ENCODE peak calls at places on chromosomes 4 and X, in seven cellular contexts. V, R, D, U, T, C and G are unnamed samples.

GRCh38 chr4:71231073-71231752 is 107.6 kb upstream of the SLC4A4 start:
- DNase-seq in C (no peak), T (no peak), R (no peak), D (no peak), V (no peak), U (no peak), G (no peak)

GRCh38 chr4:8101213-8101781 is 57.3 kb downstream of the ABLIM2 start:
- DNase-seq in V (no peak), T (peak), U (no peak), D (no peak), R (no peak), C (no peak), G (no peak)

GRCh38 chr4:62460329-62460728 is 1260.2 kb downstream of the ADGRL3 start:
- DNase-seq in T (no peak), C (no peak), R (no peak), U (no peak), V (no peak), D (no peak), G (no peak)

GRCh38 chr4:83067058-83067639 is 32.2 kb downstream of the COPS4 start:
- DNase-seq in T (no peak), C (no peak), D (no peak), V (peak), U (no peak), R (no peak), G (no peak)

GRCh38 chr4:142566780-142567179 is 279.3 kb downstream of the INPP4B start:
- DNase-seq in V (no peak), U (no peak), D (no peak), T (no peak), R (no peak), C (no peak), G (no peak)

GRCh38 chr4:54384563-54384962 is 155.5 kb downstream of the PDGFRA start:
- DNase-seq in R (no peak), C (no peak), V (peak), T (peak), D (no peak), U (no peak), G (no peak)

GRCh38 chr4:53591372-53591892 is at the start of gene LNX1:
- DNase-seq in D (no peak), V (peak), R (peak), U (peak), C (no peak), T (no peak), G (peak)

GRCh38 chrX:77451041-77451440 is 3.9 kb downstream of the FGF16 start:
- DNase-seq in U (no peak), V (no peak), C (no peak), D (no peak), R (no peak), T (no peak), G (no peak)

GRCh38 chr4:112778520-112778919 is 141.6 kb downstream of the LARP7 start:
- DNase-seq in U (no peak), V (no peak), C (no peak), D (no peak), R (no peak), T (no peak), G (no peak)

GRCh38 chr4:68732653-68733466 is 62.4 kb upstream of the UGT2B15 start:
- DNase-seq in T (peak), V (no peak), U (no peak), D (no peak), C (peak), R (no peak), G (no peak)

GRCh38 chr4:52659016-52659721 is at the start of gene USP46:
- DNase-seq in R (peak), C (no peak), T (peak), D (peak), U (peak), V (peak), G (peak)

GRCh38 chrX:51568586-51568985 is 50.1 kb downstream of the CENPVL3 start:
- DNase-seq in T (no peak), V (no peak), C (no peak), R (no peak), U (no peak), D (no peak), G (no peak)

DNA sequence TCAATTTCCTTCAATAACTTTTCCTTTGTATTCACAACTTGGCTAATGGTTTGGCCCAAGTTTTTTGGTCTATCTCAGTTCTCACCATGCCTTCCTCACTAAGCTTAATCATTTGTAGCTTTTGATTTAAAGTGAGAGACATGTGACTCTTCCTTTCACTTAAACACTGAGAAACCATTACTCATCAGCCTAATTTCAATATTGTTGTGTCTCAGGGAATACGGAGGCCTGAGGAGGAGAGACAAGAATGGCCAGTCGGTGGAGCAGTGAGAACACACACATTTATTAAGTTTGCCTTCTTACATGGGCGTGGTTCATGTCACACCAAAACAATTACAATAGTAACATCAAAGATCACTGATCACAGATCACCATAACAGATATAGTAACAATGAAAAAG is 56.7 kb downstream of the TSPAN5 start:
- DNase-seq in R (no peak), V (no peak), T (no peak), C (no peak), U (no peak), D (no peak), G (no peak)
- TF ChIP-seq JUND in R (no peak), V (no peak), T (no peak), C (no peak), U (no peak), D (no peak), G (no peak)

DNA sequence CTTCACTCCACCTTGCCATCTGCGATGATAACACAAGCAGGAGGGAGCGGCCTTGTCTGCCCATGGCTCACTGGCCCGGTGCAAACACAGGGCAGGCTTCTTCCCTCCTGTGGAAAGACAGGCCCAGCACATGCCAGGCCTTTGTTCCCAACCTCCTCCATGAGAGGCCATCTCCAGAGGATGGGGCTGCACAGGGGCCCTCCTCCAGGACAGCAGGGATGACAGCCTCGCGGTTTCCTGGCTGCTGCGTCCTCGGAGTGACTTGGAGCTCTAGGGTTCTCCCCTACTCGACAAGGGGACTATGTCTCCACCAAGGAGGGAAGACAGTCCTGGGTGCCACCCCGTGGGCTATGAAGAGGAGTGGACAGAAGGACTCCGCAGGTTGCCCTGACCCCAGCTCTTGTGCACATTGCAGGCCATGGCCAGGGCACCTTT is 21.8 kb downstream of the RNF212 start:
- DNase-seq in C (no peak), V (no peak), U (no peak), T (no peak), R (no peak), D (no peak), G (no peak)
- TF ChIP-seq JUND in C (no peak), V (no peak), U (no peak), T (no peak), R (no peak), D (no peak), G (no peak)

GRCh38 chr4:26320453-26321325 is at the start of gene RBPJ:
- DNase-seq in V (peak), R (peak), C (peak), U (peak), T (peak), D (peak), G (peak)

GRCh38 chr4:26321326-26322276 is 787 bp downstream of the RBPJ start:
- DNase-seq in V (no peak), C (no peak), R (peak), D (peak), T (peak), U (peak), G (no peak)

GRCh38 chr4:26320159-26320452 is 708 bp upstream of the RBPJ start:
- DNase-seq in U (no peak), R (no peak), C (peak), T (peak), V (no peak), D (no peak), G (no peak)

GRCh38 chr4:26323807-26324206 is 3.0 kb downstream of the RBPJ start:
- DNase-seq in C (no peak), T (no peak), U (no peak), D (no peak), R (no peak), V (no peak), G (no peak)

GRCh38 chr4:26322349-26322748 is 1.5 kb downstream of the RBPJ start:
- DNase-seq in R (no peak), D (no peak), U (no peak), T (no peak), C (no peak), V (no peak), G (no peak)
- TF ChIP-seq JUND in R (no peak), D (no peak), U (no peak), T (no peak), C (no peak), V (no peak), G (no peak)

GRCh38 chr4:153257151-153257620 is 52.9 kb downstream of the TRIM2 start:
- DNase-seq in V (no peak), R (peak), D (peak), U (no peak), T (no peak), C (no peak), G (no peak)

GRCh38 chr4:153260152-153260551 is 55.9 kb downstream of the TRIM2 start:
- DNase-seq in D (no peak), T (no peak), C (no peak), U (no peak), V (no peak), R (no peak), G (no peak)

GRCh38 chr4:153257966-153258365 is 53.7 kb downstream of the TRIM2 start:
- DNase-seq in R (no peak), V (no peak), C (no peak), T (no peak), U (no peak), D (peak), G (no peak)

GRCh38 chr4:153259679-153260078 is 55.4 kb downstream of the TRIM2 start:
- DNase-seq in T (no peak), C (no peak), R (no peak), V (no peak), U (no peak), D (no peak), G (no peak)

GRCh38 chr4:153258750-153259149 is 54.5 kb downstream of the TRIM2 start:
- DNase-seq in U (no peak), C (no peak), V (no peak), R (no peak), T (no peak), D (no peak), G (no peak)
- TF ChIP-seq JUND in U (no peak), C (no peak), V (no peak), R (no peak), T (no peak), D (no peak), G (no peak)

DNA sequence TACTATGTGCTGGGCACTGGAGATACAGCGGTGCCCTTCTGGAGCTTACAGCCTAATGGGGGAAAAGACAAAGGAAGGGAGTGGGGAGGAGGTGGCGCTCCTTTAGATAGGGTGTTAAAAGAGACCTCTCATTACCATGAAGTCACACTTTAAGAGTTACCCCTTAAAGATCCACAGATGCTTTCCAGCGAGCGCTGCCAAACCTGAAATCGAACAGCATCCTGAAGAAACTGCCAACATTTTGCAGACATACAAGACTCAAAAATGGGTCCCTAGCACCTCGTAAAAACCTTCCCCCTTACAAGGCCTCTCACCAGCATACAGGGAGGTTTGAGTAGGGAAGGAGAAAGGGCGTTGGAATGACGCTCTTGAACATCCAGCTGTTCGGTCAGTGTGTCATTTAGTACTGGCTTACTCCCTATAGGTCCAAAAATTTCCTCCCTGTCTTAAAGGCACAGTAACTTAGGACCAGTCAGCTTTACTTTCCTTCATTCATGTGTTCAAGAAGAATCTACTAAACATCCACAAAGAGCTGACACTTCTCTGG is 45.3 kb upstream of the PGRMC1 start:
- DNase-seq in V (no peak), T (no peak), R (no peak), C (no peak), D (no peak), U (no peak), G (no peak)
- TF ChIP-seq JUND in V (no peak), T (no peak), R (no peak), C (no peak), D (no peak), U (no peak), G (no peak)

DNA sequence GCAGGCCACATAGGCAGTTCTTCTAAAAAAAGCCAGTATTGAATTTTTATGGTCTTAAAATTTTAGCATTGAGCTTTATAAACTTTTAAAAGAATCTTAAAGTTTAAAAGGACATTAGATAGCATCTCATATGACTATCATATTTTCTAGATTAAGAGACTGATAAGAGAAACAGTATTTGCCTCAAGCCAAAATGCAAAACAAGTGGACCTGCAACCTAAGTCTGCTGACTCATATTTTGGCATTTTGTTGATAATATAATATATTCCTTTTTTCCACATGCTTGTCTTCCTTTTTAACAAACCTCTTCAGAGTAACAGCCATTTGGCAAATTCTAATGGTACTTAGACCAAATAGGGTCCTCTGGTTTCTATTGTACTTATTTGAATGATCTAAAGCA is 328.5 kb upstream of the GALNTL6 start:
- DNase-seq in V (no peak), C (no peak), U (no peak), R (no peak), T (no peak), D (no peak), G (no peak)
- TF ChIP-seq JUND in V (no peak), C (no peak), U (no peak), R (no peak), T (no peak), D (no peak), G (no peak)

GRCh38 chr4:48033825-48034413 is 17.3 kb downstream of the NIPAL1 start:
- DNase-seq in R (peak), V (peak), C (no peak), U (peak), T (peak), D (peak), G (peak)
- TF ChIP-seq JUND in R (no peak), V (no peak), C (no peak), U (no peak), T (no peak), D (no peak), G (no peak)

DNA sequence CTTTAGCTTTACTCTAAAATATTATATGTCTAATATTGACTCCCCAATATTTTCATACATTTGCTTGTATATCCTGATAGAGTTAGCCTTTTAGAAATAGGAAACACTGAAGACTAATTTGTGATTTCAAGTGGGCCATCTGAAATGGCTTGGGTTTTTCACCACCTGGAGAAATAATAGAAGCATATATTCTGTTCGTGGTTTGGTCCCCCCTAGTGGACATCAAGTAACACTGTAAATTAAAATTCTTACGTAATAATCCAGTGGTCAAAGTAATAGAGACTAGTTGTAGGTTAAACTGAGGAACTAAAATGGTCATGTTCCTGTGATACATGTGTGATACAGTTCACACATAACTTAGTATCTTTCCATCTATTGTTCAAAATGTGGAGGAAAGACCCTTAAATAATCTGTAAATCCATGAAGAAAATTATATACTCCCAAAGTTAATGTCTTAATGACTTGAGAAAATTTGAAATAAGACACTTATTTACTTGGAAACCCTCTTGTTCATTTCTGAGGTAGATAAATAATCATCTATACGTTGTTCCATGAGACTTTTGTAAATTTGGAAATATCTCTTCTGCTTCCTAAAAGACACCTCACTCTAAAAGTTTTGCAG is 79.8 kb upstream of the SMARCAD1 start:
- DNase-seq in D (peak), R (no peak), V (peak), U (peak), T (peak), C (no peak), G (peak)
- TF ChIP-seq JUND in D (no peak), R (no peak), V (no peak), U (no peak), T (no peak), C (no peak), G (no peak)

GRCh38 chrX:153901753-153902140 is 2.7 kb upstream of the AVPR2 start:
- DNase-seq in U (no peak), D (peak), V (no peak), C (no peak), T (no peak), R (no peak), G (no peak)

GRCh38 chrX:153902388-153902787 is 2.1 kb upstream of the AVPR2 start:
- DNase-seq in V (no peak), D (peak), U (no peak), C (no peak), T (no peak), R (no peak), G (no peak)

GRCh38 chrX:153897899-153898298 is 6.6 kb upstream of the AVPR2 start:
- DNase-seq in D (no peak), R (no peak), U (peak), C (no peak), T (no peak), V (no peak), G (no peak)

GRCh38 chrX:153903238-153903980 is 1.1 kb upstream of the AVPR2 start:
- DNase-seq in T (no peak), V (no peak), D (peak), R (no peak), U (no peak), C (no peak), G (no peak)

DNA sequence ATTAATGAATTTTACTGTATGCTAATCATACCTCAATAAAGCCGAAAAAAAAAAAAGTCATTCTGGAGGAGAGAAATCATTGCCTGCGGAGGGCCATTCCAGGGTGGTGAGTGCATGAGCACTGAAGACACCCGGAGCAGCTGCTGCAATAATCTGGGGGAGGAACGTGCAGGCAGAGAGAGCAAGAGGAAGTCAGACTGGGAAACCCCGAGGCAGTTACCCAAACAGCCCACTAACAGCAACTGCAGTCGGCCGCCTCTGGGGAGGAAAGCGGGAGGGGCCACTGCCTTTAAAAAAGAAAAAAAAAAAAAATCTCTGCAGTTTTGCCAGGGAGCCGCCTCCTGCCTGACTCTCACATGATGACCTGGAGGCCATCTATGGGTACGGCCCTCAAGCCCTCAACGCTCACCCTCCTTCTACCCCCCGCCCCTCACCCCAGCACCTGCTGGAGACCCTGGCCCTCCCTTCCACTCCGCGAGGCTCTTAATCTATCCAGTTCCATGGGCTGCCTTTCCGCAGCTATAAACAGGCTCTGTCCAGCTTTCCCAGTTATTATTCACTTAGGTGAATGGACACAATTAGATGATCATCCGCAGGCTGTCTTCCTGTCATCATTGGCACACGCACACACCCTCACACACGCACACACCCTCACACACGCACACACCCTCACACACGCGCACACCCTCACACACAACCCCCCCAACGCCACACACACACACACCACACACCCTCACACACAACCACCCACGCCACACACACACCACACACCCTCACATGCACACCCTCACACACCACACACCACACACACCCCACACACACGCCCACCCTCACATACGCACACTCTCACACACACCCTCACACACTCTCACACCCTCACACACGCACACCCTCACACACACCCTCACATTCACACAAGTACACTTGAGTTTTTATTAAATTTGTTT is 3.4 kb upstream of the AVPR2 start:
- DNase-seq in C (peak), D (peak), T (no peak), V (no peak), U (peak), R (no peak), G (peak)
- TF ChIP-seq JUND in C (no peak), D (no peak), T (no peak), V (no peak), U (no peak), R (no peak), G (no peak)

GRCh38 chr4:77352192-77352591 is 195.2 kb downstream of the CCNG2 start:
- DNase-seq in U (no peak), C (no peak), R (no peak), T (no peak), V (no peak), D (no peak), G (no peak)
- TF ChIP-seq JUND in U (no peak), C (no peak), R (no peak), T (no peak), V (no peak), D (no peak), G (no peak)